ENCODE peak calls at places on chromosome 9, in five cellular contexts. L is H9, Z is trophoblast cell, P is mesendoderm, I is IMR-90. H is an unnamed sample. For H3K79me1, the result is how much of the 10 kb centered on the place peaks cover.

GRCh38 chr9:112699230-112699629 is 18.7 kb downstream of the INIP start:
- DNase-seq in L (no peak), Z (no peak), P (no peak), I (no peak), H (no peak)

GRCh38 chr9:127703289-127703946 is 3.4 kb upstream of the CFAP157 start:
- DNase-seq in L (no peak), Z (no peak), P (no peak), I (no peak), H (no peak)

GRCh38 chr9:137295313-137296213 is 6.5 kb downstream of the NRARP start:
- DNase-seq in L (peak), Z (no peak), P (no peak), I (no peak), H (peak)

GRCh38 chr9:111076519-111076918 is 38.2 kb upstream of the LPAR1 start:
- DNase-seq in L (no peak), Z (no peak), P (no peak), I (no peak), H (no peak)

GRCh38 chr9:101486693-101487442 is 46.8 kb upstream of the RNF20 start:
- DNase-seq in L (peak), Z (no peak), P (peak), I (peak), H (peak)

GRCh38 chr9:99778308-99778707 is 43.4 kb upstream of the NR4A3 start:
- DNase-seq in L (no peak), Z (no peak), P (no peak), I (peak), H (no peak)

GRCh38 chr9:14043491-14043890 is 270.4 kb downstream of the NFIB start:
- DNase-seq in L (no peak), Z (no peak), P (no peak), I (no peak), H (no peak)

GRCh38 chr9:125990793-125991220 is 243.6 kb downstream of the PBX3 start:
- DNase-seq in L (no peak), Z (no peak), P (no peak), I (no peak), H (no peak)

GRCh38 chr9:107940622-107941021 is 451.1 kb upstream of the KLF4 start:
- DNase-seq in L (no peak), Z (no peak), P (no peak), I (no peak), H (no peak)

GRCh38 chr9:36936498-36936831 is 97.6 kb downstream of the PAX5 start:
- DNase-seq in L (no peak), Z (no peak), P (no peak), I (no peak), H (no peak)

GRCh38 chr9:134374301-134375010 is 48.2 kb downstream of the RXRA start:
- DNase-seq in L (no peak), Z (no peak), P (no peak), I (no peak), H (no peak)

GRCh38 chr9:14932246-14932645 is 22.0 kb upstream of the FREM1 start:
- DNase-seq in L (no peak), Z (no peak), P (no peak), I (no peak), H (no peak)

GRCh38 chr9:123562844-123563346 is 206.9 kb downstream of the CRB2 start:
- DNase-seq in L (no peak), Z (no peak), P (peak), I (peak), H (no peak)

GRCh38 chr9:4206718-4207117 is 93.2 kb downstream of the GLIS3 start:
- DNase-seq in L (no peak), Z (no peak), P (no peak), I (no peak), H (no peak)

GRCh38 chr9:99004115-99004514 is 60.4 kb downstream of the COL15A1 start:
- DNase-seq in L (peak), Z (no peak), P (no peak), I (no peak), H (no peak)

GRCh38 chr9:92976436-92976835 is 29.1 kb downstream of the FGD3 start:
- DNase-seq in L (no peak), Z (no peak), P (no peak), I (no peak), H (no peak)

GRCh38 chr9:98251554-98251953 is 3.9 kb downstream of the TBC1D2 start:
- DNase-seq in L (no peak), Z (no peak), P (no peak), I (peak), H (no peak)

DNA sequence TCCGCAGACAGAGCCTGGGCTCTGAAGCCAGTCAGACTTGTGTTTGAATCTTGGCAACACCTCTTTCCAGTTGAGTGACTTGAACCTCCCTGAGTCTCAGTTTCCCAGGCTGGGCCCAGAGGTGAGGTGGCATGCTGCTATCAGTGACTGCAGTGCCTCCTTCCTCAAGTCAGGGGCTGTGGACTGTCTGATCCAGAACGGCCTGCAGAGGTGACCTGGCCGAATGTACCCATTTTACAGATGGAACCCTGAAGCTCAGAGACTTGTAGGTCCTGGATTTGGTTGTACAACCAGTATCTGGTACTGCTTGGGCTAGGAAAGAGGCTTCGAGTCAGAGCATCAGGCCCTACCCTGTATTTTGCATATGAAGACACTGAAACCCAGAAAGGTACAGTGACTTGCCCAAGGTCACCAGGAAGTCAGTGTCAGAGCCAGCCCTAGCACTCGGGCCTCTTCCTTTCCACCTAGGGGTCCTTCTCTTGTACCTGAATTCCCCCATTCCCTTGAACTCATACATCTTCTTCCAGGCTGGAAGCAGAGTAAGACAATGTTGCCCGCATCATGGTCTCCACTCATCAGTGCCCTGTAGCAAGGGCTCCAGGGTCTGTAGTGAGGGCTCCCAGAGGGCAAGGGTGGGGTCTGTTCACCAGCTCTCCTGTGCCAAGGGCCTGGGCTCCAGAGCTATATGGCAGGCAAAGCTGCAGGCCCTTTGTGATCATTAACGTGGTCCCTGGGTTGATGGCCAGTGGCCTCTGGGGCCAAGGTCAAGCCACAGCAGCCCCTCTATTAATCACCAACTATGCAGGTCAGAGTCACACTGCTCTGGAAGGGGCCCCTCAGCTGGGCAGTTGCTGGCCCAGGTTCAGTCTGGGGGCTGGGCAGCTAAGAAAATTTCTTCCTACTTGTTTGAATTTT is 28.5 kb downstream of the GSN start:
- DNase-seq in L (no peak), Z (no peak), P (no peak), I (no peak), H (no peak)
- H3K18ac ChIP-seq in L (no peak), Z (no peak), P (no peak), I (no peak), H (no peak)

GRCh38 chr9:113952651-113953050 is 76.5 kb downstream of the ZNF618 start:
- DNase-seq in L (no peak), Z (no peak), P (no peak), I (no peak), H (no peak)

GRCh38 chr9:113951032-113951372 is 74.9 kb downstream of the ZNF618 start:
- DNase-seq in L (no peak), Z (no peak), P (no peak), I (no peak), H (no peak)

GRCh38 chr9:113950195-113951031 is 74.3 kb downstream of the ZNF618 start:
- DNase-seq in L (no peak), Z (no peak), P (no peak), I (no peak), H (no peak)

GRCh38 chr9:113946496-113947115 is 70.5 kb downstream of the ZNF618 start:
- DNase-seq in L (no peak), Z (no peak), P (no peak), I (no peak), H (no peak)

GRCh38 chr9:113949206-113950078 is 73.3 kb downstream of the ZNF618 start:
- DNase-seq in L (no peak), Z (no peak), P (no peak), I (no peak), H (no peak)
- H3K79me1 ChIP-seq in L (under half), Z (under half), P (under half), I (half or more), H (under half)

DNA sequence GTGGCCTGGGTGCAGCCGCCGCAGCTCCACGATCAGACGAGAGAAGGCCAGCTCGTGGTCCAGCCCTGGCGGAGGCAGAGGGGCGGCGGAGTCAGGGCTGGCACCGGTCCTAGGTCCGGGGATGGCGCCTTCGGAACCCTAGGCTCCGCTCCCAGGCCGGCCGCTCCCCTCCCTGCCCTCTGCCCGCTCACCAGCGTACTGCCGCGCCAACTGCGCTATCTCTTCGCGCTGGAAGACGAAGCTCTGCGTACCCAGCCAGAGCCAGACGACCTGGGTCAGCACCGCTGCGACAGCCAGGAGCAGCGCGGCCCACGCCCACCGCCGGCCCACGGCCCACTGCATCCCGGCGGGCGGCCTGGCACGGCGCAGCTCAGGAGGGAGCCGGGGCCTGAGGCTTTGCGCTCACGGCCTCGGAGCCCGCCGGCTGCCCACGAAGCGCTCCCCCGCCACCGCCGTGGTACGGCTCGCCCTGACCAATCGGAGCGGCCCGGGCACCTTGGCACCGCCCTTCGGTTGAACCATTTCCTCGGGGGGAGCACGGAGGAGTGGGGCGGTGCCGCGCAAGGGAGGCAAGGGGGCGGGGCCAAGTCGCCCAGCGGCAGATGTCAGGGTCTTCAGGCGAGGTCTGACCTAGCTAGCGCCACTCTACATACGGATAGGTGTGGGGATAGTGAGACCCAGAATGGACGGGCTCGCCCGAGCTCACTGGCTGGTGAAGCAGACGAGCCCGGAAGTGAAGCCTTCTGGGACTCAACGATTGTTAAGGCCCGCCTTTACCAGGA is at the start of gene SIGMAR1:
- DNase-seq in L (peak), Z (peak), P (peak), I (peak), H (peak)
- H3K18ac ChIP-seq in L (peak), Z (peak), P (peak), I (peak), H (peak)

GRCh38 chr9:91843093-91843492 is 106.9 kb downstream of the ROR2 start:
- DNase-seq in L (no peak), Z (no peak), P (no peak), I (no peak), H (no peak)
- H3K79me1 ChIP-seq in L (under half), Z (under half), P (half or more), I (under half), H (under half)

GRCh38 chr9:31519424-31519823 is 865.0 kb upstream of the ACO1 start:
- DNase-seq in L (no peak), Z (no peak), P (no peak), I (no peak), H (no peak)

GRCh38 chr9:31519011-31519410 is 865.4 kb upstream of the ACO1 start:
- DNase-seq in L (peak), Z (no peak), P (peak), I (no peak), H (no peak)

GRCh38 chr9:31519826-31520225 is 864.6 kb upstream of the ACO1 start:
- DNase-seq in L (no peak), Z (no peak), P (no peak), I (no peak), H (no peak)

GRCh38 chr9:31520301-31521085 is 864.0 kb upstream of the ACO1 start:
- DNase-seq in L (no peak), Z (no peak), P (no peak), I (no peak), H (no peak)
- H3K18ac ChIP-seq in L (no peak), Z (no peak), P (no peak), I (no peak), H (no peak)

GRCh38 chr9:29118555-29118954 is 1545.3 kb upstream of the C9orf72 start:
- DNase-seq in L (no peak), Z (no peak), P (no peak), I (no peak), H (no peak)
- H3K79me1 ChIP-seq in L (under half), Z (under half), P (under half), I (under half), H (under half)

GRCh38 chr9:114314256-114314867 is 8.5 kb upstream of the ORM1 start:
- DNase-seq in L (no peak), Z (no peak), P (no peak), I (no peak), H (no peak)
- H3K18ac ChIP-seq in L (no peak), Z (no peak), P (no peak), I (no peak), H (no peak)

H was measured in neuronal stem cell.